ENCODE peak calls at places on chromosomes 11 and 22, in four cellular contexts. Q is adipocyte, Y is amygdala, I is OCI-LY7. C is an unnamed sample.

GRCh38 chr11:74487875-74488274 is 5.6 kb downstream of the LIPT2 start:
- DNase-seq in Q (no peak), I (peak), Y (no peak), C (no peak)

GRCh38 chr11:94201004-94201465 is 72.4 kb downstream of the PANX1 start:
- DNase-seq in Y (no peak), Q (peak), I (no peak), C (no peak)

GRCh38 chr11:70568504-70569172 is 170.3 kb downstream of the CTTN start:
- DNase-seq in I (no peak), Q (peak), Y (no peak), C (no peak)

GRCh38 chr22:33747576-33748180 is 172.6 kb downstream of the LARGE1 start:
- DNase-seq in Q (no peak), I (peak), Y (no peak), C (no peak)

GRCh38 chr22:43819691-43820670 is 7.9 kb upstream of the EFCAB6 start:
- DNase-seq in Y (no peak), Q (no peak), I (no peak), C (no peak)

GRCh38 chr11:62694455-62695167 is 5.3 kb upstream of the LRRN4CL start:
- DNase-seq in Q (peak), Y (peak), I (peak), C (peak)

GRCh38 chr11:68904458-68904847 is 762 bp downstream of the IGHMBP2 start:
- DNase-seq in I (peak), Q (no peak), Y (no peak), C (peak)

GRCh38 chr11:75346912-75347647 is 4.4 kb downstream of the ARRB1 start:
- DNase-seq in Q (no peak), I (no peak), Y (no peak), C (no peak)

GRCh38 chr11:126415669-126416420 is 60.4 kb downstream of the ST3GAL4 start:
- DNase-seq in Y (peak), I (no peak), Q (no peak), C (no peak)

GRCh38 chr22:30046716-30047363 is 33.4 kb upstream of the HORMAD2 start:
- DNase-seq in I (no peak), Y (no peak), Q (no peak), C (no peak)

GRCh38 chr11:46202696-46203391 is 74.6 kb upstream of the CREB3L1 start:
- DNase-seq in Q (no peak), Y (no peak), I (no peak), C (no peak)

C was measured in effector memory CD4-positive, alpha-beta T cell.